ENCODE peak calls at places on chromosomes 2 and 18, in seven cellular contexts. P, U, B, R, O, A and M are unnamed samples. For H3K4me1 and H3K36me3, the result is how much of the 10 kb centered on the place peaks cover.

GRCh38 chr18:76258209-76258608 is 236.8 kb downstream of the ZNF516 start:
- DNase-seq in A (no peak), P (no peak), B (no peak), R (no peak), U (no peak), O (no peak), M (no peak)

GRCh38 chr2:97796465-97797126 is 83.2 kb downstream of the ZAP70 start:
- DNase-seq in P (no peak), B (no peak), O (no peak), R (no peak), A (no peak), U (no peak), M (no peak)

GRCh38 chr2:64487256-64488049 is 33.5 kb downstream of the LGALSL start:
- DNase-seq in O (no peak), P (no peak), R (peak), B (no peak), U (no peak), A (no peak), M (no peak)

GRCh38 chr2:27502149-27502548 is 5.5 kb downstream of the GCKR start:
- DNase-seq in P (no peak), A (no peak), R (no peak), O (no peak), U (no peak), B (no peak), M (no peak)

GRCh38 chr2:236599059-236599458 is 29.4 kb downstream of the ACKR3 start:
- DNase-seq in P (no peak), R (no peak), A (no peak), O (no peak), B (no peak), U (no peak), M (no peak)

GRCh38 chr2:46850742-46851141 is 64.9 kb downstream of the MCFD2 start:
- DNase-seq in P (peak), B (peak), R (no peak), A (peak), O (no peak), U (no peak), M (no peak)

GRCh38 chr2:176080540-176081355 is 3.0 kb downstream of the EVX2 start:
- DNase-seq in R (peak), B (no peak), O (peak), U (peak), P (peak), A (peak), M (no peak)

GRCh38 chr2:230762317-230762896 is 49.8 kb downstream of the CAB39 start:
- DNase-seq in U (peak), A (no peak), R (peak), B (no peak), P (peak), O (no peak), M (no peak)

GRCh38 chr2:7203056-7203467 is 285.9 kb downstream of the RNF144A start:
- DNase-seq in U (peak), O (no peak), R (peak), P (peak), B (peak), A (peak), M (no peak)

GRCh38 chr18:27075828-27076227 is 109.3 kb downstream of the CHST9 start:
- DNase-seq in B (no peak), R (no peak), P (no peak), U (no peak), O (no peak), A (no peak), M (no peak)
- H3K4me1 ChIP-seq in B (under half), R (under half), P (under half), U (under half), O (under half), A (under half), M (under half)

DNA sequence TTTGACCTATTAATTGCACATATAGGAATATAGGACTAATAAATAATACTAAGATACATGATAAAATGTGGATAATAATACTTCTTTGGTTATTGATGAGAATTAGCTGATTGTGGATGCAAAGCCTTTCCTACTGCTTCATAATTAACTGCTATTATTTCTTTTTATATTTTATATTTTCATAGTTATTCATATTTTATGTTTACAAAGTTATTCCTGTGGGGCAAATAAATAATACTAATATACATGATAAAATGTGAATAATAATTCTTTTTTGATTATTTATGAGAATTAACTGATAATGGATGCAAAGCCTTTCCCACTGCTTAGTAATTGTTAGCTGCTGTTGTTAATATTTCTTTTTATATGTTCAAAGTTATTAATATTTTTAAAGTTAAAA is 146.7 kb downstream of the EHBP1 start:
- DNase-seq in A (no peak), P (no peak), O (no peak), U (no peak), B (no peak), R (no peak), M (no peak)
- H3K36me3 ChIP-seq in A (under half), P (under half), O (under half), U (under half), B (under half), R (under half), M (under half)

GRCh38 chr2:66445076-66445724 is 10.3 kb downstream of the MEIS1 start:
- DNase-seq in U (peak), R (peak), A (peak), P (no peak), O (peak), B (no peak), M (no peak)
- TF ChIP-seq CTCF in U (peak), R (peak), A (peak), P (no peak), O (peak), B (no peak), M (no peak)

GRCh38 chr2:85759257-85759613 is 5.4 kb downstream of the ATOH8 start:
- DNase-seq in U (no peak), O (no peak), R (no peak), A (no peak), P (no peak), B (no peak), M (no peak)
- H3K4me1 ChIP-seq in U (under half), O (under half), R (under half), A (under half), P (under half), B (under half), M (under half)

GRCh38 chr18:2917255-2918047 is 70.6 kb downstream of the EMILIN2 start:
- DNase-seq in R (peak), B (no peak), O (no peak), U (no peak), A (no peak), P (peak), M (no peak)
- H3K36me3 ChIP-seq in R (half or more), B (under half), O (under half), U (under half), A (under half), P (under half), M (half or more)

DNA sequence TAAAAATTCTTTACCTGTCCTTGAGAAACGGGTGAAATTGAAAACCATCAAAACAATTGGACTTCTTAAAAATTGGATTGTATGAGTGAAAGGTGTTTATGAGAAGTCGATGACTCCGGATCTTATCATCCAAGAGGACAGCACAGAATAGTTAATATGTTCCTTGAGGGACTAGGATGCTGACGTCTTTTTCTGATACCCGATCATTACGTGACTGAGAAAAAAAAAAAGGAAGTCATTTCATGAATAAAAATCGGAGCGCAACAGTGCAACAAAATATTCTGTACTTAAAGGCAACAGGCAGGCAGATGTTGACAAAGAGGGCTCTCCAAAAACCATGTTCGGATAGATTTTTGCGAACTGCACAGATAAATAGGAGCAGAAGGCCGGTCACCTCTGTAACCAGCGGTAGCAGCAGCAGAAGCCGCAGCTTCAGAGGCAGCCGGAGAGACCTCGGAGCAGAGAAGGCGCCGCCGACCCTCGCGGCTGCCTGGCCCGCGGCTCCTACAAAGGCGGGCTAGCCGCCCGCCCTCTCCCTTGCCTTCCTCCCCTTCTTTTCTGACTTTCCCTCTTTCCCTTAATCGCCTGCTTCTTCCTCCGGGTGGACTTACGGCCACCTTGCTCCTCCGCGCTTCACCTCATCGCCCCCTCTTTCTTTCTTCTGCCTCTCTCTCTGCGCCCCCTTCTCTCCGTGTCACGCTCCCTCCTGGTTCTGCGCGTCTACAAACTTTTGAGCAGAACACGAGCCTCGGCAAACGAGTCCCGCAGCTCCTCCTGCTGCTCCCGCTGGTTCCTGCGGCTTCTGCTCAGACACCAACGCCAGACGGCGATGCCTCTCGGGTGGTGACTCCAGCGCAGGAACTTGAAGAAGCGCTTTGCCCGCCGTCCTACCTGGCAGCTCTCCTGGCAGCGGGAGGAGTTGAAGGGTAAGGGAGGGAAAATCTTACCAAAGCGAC is at the start of gene ADCYAP1:
- DNase-seq in P (no peak), R (peak), U (peak), A (no peak), B (no peak), O (peak), M (no peak)
- TF ChIP-seq CTCF in P (no peak), R (peak), U (peak), A (no peak), B (no peak), O (no peak), M (no peak)

GRCh38 chr2:172177581-172177980 is 74.9 kb upstream of the DLX2 start:
- DNase-seq in U (no peak), A (no peak), R (no peak), P (no peak), B (no peak), O (no peak), M (no peak)

GRCh38 chr2:172172513-172173217 is 70.0 kb upstream of the DLX2 start:
- DNase-seq in A (peak), R (peak), B (peak), P (peak), O (peak), U (peak), M (peak)

GRCh38 chr2:172168917-172169346 is 66.2 kb upstream of the DLX2 start:
- DNase-seq in O (no peak), B (no peak), R (no peak), U (no peak), P (no peak), A (no peak), M (no peak)

GRCh38 chr2:172169611-172170010 is 66.9 kb upstream of the DLX2 start:
- DNase-seq in P (peak), U (no peak), O (no peak), A (no peak), B (no peak), R (no peak), M (no peak)

GRCh38 chr2:172173307-172173706 is 70.6 kb upstream of the DLX2 start:
- DNase-seq in A (no peak), U (peak), P (no peak), R (no peak), B (no peak), O (no peak), M (no peak)
- H3K4me1 ChIP-seq in A (under half), U (under half), P (under half), R (under half), B (under half), O (under half), M (under half)